ENCODE peak calls at places on chromosomes 12 and 14, in ten cellular contexts. V is AG10803, D is left ventricle myocardium inferior, H is heart left ventricle, M is fibroblast of lung, T is AG04450, O is GM06990, L is cardiac muscle cell, I is retinal pigment epithelial cell, F is lower lobe of right lung. A is an unnamed sample.

GRCh38 chr12:50922820-50923219 is 29.5 kb upstream of the HIGD1C start:
- DNase-seq in V (peak), D (no peak), H (no peak), M (no peak), T (no peak), O (no peak), L (no peak), I (no peak), F (no peak), A (no peak)

GRCh38 chr14:67618617-67619063 is 1.1 kb upstream of the ARG2 start:
- DNase-seq in V (peak), D (no peak), H (no peak), M (peak), T (peak), O (peak), L (peak), I (peak), F (no peak), A (peak)

GRCh38 chr12:43148711-43149110 is 403.3 kb downstream of the ADAMTS20 start:
- DNase-seq in V (no peak), D (no peak), H (no peak), M (no peak), T (no peak), O (no peak), L (no peak), I (no peak), F (no peak), A (no peak)

GRCh38 chr12:65615091-65615490 is 209.2 kb upstream of the HMGA2 start:
- DNase-seq in V (peak), D (no peak), H (no peak), M (peak), T (peak), O (no peak), L (no peak), I (peak), F (no peak), A (no peak)

GRCh38 chr14:55864890-55865655 is 253.1 kb upstream of the PELI2 start:
- DNase-seq in V (no peak), D (no peak), H (no peak), M (no peak), T (no peak), O (no peak), L (no peak), I (no peak), F (no peak), A (peak)

GRCh38 chr12:43332977-43333649 is 218.9 kb downstream of the ADAMTS20 start:
- DNase-seq in V (no peak), D (no peak), H (no peak), M (peak), T (no peak), O (no peak), L (peak), I (peak), F (no peak), A (no peak)

GRCh38 chr14:97602438-97603117 is 805.4 kb downstream of the VRK1 start:
- DNase-seq in V (no peak), D (no peak), H (peak), M (no peak), T (no peak), O (no peak), L (no peak), I (no peak), F (no peak), A (peak)

GRCh38 chr14:70988452-70988851 is 81.2 kb downstream of the PCNX1 start:
- DNase-seq in V (no peak), D (no peak), H (no peak), M (peak), T (no peak), O (no peak), L (no peak), I (no peak), F (no peak), A (no peak)

GRCh38 chr12:55614764-55615163 is 21.9 kb upstream of the OR10P1 start:
- DNase-seq in V (no peak), D (no peak), H (no peak), M (no peak), T (no peak), O (no peak), L (no peak), I (no peak), F (no peak), A (no peak)

GRCh38 chr14:101687756-101688546 is 73.6 kb upstream of the PPP2R5C start:
- DNase-seq in V (no peak), D (no peak), H (no peak), M (no peak), T (no peak), O (no peak), L (no peak), I (no peak), F (no peak), A (no peak)

GRCh38 chr12:87661770-87662402 is 367.3 kb downstream of the C12orf50 start:
- DNase-seq in V (no peak), D (no peak), H (no peak), M (no peak), T (no peak), O (no peak), L (no peak), I (no peak), F (no peak), A (no peak)

GRCh38 chr12:109033239-109034196 is 12.7 kb upstream of the SVOP start:
- DNase-seq in V (no peak), D (no peak), H (no peak), M (no peak), T (no peak), O (no peak), L (no peak), I (no peak), F (no peak), A (no peak)

GRCh38 chr14:76717508-76717907 is 43.8 kb upstream of the VASH1 start:
- DNase-seq in V (no peak), D (no peak), H (no peak), M (no peak), T (no peak), O (no peak), L (no peak), I (no peak), F (no peak), A (no peak)

GRCh38 chr14:54291491-54292191 is 105.2 kb upstream of the CDKN3 start:
- DNase-seq in V (peak), D (no peak), H (no peak), M (peak), T (no peak), O (no peak), L (peak), I (peak), F (no peak), A (no peak)

GRCh38 chr12:117674313-117674712 is 294.5 kb downstream of the KSR2 start:
- DNase-seq in V (no peak), D (no peak), H (no peak), M (peak), T (no peak), O (no peak), L (no peak), I (no peak), F (no peak), A (no peak)

GRCh38 chr12:112153900-112154234 is 28.5 kb downstream of the TRAFD1 start:
- DNase-seq in V (no peak), D (no peak), H (no peak), M (no peak), T (no peak), O (no peak), L (no peak), I (no peak), F (no peak), A (no peak)

GRCh38 chr12:91205791-91206190 is 23.2 kb upstream of the DCN start:
- DNase-seq in V (peak), D (no peak), H (no peak), M (peak), T (no peak), O (no peak), L (no peak), I (no peak), F (no peak), A (no peak)

GRCh38 chr14:52254086-52254485 is 13.4 kb upstream of the PTGDR start:
- DNase-seq in V (no peak), D (no peak), H (no peak), M (no peak), T (no peak), O (no peak), L (no peak), I (no peak), F (no peak), A (no peak)

GRCh38 chr12:11705010-11705409 is 55.5 kb downstream of the ETV6 start:
- DNase-seq in V (peak), D (no peak), H (no peak), M (peak), T (peak), O (no peak), L (no peak), I (no peak), F (no peak), A (no peak)

GRCh38 chr12:109606261-109607028 is 32.9 kb downstream of the MVK start:
- DNase-seq in V (no peak), D (peak), H (no peak), M (no peak), T (no peak), O (no peak), L (peak), I (peak), F (no peak), A (no peak)

GRCh38 chr12:108308432-108308831 is 30.7 kb downstream of the CMKLR1 start:
- DNase-seq in V (peak), D (no peak), H (no peak), M (peak), T (no peak), O (no peak), L (no peak), I (no peak), F (no peak), A (no peak)

GRCh38 chr14:56215180-56215579 is 97.0 kb downstream of the PELI2 start:
- DNase-seq in V (no peak), D (no peak), H (no peak), M (no peak), T (no peak), O (no peak), L (no peak), I (no peak), F (no peak), A (no peak)

GRCh38 chr12:96383991-96384390 is 16.2 kb downstream of the CDK17 start:
- DNase-seq in V (peak), D (no peak), H (no peak), M (peak), T (no peak), O (no peak), L (no peak), I (no peak), F (no peak), A (no peak)

GRCh38 chr12:10842862-10843261 is 6.4 kb downstream of the PRR4 start:
- DNase-seq in V (no peak), D (no peak), H (no peak), M (no peak), T (no peak), O (no peak), L (no peak), I (no peak), F (no peak), A (no peak)

DNA sequence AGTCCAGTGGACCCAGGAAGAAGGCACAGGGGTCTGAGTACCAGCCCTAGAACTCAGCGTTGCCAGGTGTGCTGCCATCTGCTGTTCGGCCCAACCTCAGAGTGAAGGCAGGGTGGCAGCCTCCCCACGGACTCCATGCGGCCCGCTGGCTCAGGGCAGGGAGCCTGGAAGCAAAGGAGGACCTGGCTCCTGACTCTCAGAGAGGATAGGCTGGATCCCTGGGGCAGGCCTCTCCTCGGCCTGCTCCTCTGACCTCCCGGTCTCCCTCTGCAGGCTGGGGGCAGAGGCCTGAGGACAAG is 10.1 kb downstream of the MCRS1 start:
- DNase-seq in V (no peak), D (no peak), H (no peak), M (no peak), T (no peak), O (no peak), L (no peak), I (no peak), F (no peak), A (no peak)
- TF ChIP-seq CTCF in V (peak), D (peak), H (no peak), M (peak), T (peak), O (no peak), L (peak), I (peak), F (no peak), A (no peak)

GRCh38 chr12:14390449-14390848 is 25.0 kb downstream of the ATF7IP start:
- DNase-seq in V (no peak), D (no peak), H (no peak), M (no peak), T (no peak), O (no peak), L (no peak), I (no peak), F (no peak), A (no peak)

GRCh38 chr12:14387472-14387871 is 22.0 kb downstream of the ATF7IP start:
- DNase-seq in V (no peak), D (no peak), H (no peak), M (no peak), T (no peak), O (no peak), L (no peak), I (no peak), F (no peak), A (no peak)

GRCh38 chr12:14394317-14395058 is 29.0 kb downstream of the ATF7IP start:
- DNase-seq in V (peak), D (no peak), H (no peak), M (peak), T (peak), O (peak), L (peak), I (peak), F (no peak), A (peak)

GRCh38 chr12:14393736-14394135 is 28.3 kb downstream of the ATF7IP start:
- DNase-seq in V (no peak), D (no peak), H (no peak), M (peak), T (no peak), O (no peak), L (no peak), I (no peak), F (no peak), A (no peak)

GRCh38 chr12:14390885-14391530 is 25.5 kb downstream of the ATF7IP start:
- DNase-seq in V (no peak), D (no peak), H (no peak), M (no peak), T (no peak), O (no peak), L (no peak), I (no peak), F (no peak), A (no peak)
- H3K4me3 ChIP-seq in V (no peak), D (peak), H (no peak), M (no peak), T (no peak), O (no peak), L (no peak), I (no peak), F (no peak), A (no peak)

GRCh38 chr12:54444202-54444601 is 25.1 kb upstream of the ITGA5 start:
- DNase-seq in V (no peak), D (no peak), H (no peak), M (no peak), T (no peak), O (no peak), L (no peak), I (no peak), F (no peak), A (no peak)
- TF ChIP-seq CTCF in V (no peak), D (no peak), H (no peak), M (no peak), T (no peak), O (no peak), L (no peak), I (no peak), F (no peak), A (no peak)

GRCh38 chr12:132447327-132447720 is 42.6 kb upstream of the FBRSL1 start:
- DNase-seq in V (no peak), D (no peak), H (peak), M (no peak), T (no peak), O (no peak), L (no peak), I (no peak), F (no peak), A (no peak)

GRCh38 chr12:132445884-132446471 is 44.0 kb upstream of the FBRSL1 start:
- DNase-seq in V (peak), D (peak), H (peak), M (peak), T (peak), O (no peak), L (no peak), I (no peak), F (peak), A (peak)

GRCh38 chr12:132446535-132447326 is 43.2 kb upstream of the FBRSL1 start:
- DNase-seq in V (no peak), D (no peak), H (no peak), M (no peak), T (no peak), O (no peak), L (no peak), I (no peak), F (no peak), A (no peak)

GRCh38 chr12:132444283-132444682 is 45.7 kb upstream of the FBRSL1 start:
- DNase-seq in V (no peak), D (no peak), H (peak), M (no peak), T (no peak), O (no peak), L (no peak), I (no peak), F (no peak), A (no peak)

DNA sequence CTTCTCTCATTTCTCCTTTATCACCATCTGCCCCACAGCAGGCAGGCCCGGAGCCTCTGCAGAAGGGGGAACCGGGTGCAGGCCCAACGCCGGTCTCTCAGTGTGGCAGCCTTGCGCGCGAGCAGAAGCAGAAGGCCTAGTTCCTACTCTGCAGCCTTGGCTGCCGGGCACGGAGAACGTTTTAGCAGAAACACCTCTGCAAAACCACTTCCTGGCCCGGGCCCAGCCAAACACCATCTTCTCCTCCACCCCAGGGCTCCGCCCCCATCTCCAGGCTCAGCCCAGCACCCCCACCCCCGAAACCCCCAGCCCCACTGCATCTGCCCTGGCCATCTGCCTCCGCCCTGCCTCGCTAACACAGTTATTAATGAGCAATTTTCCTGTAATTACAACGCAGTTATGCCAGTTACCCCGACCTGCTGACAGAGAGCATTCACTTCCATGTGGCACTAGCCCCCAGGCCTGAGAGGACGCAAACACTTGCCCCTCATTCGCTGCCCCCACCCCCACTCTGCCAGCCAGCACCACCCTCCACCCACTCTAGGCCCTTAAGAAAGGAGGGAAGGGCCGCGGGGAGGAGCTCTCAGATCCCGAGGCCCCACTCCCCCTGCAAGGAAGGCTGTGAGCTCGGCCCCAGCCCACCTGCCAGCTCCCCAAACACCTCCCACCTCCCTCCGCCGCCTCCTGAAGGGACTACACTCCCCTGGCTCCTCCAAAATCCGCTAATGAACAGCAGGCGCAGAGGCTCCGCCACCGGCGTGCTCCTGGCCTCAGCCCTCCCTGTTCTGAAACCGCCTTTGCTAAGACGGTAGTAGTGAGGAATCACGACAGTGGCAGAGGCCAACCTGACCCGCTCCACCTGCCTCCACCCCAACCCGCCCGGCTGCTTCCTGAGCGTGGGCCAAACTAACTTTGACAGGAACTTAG is 44.7 kb upstream of the FBRSL1 start:
- DNase-seq in V (no peak), D (peak), H (peak), M (no peak), T (no peak), O (peak), L (no peak), I (no peak), F (peak), A (peak)
- H3K4me3 ChIP-seq in V (peak), D (peak), H (no peak), M (peak), T (peak), O (no peak), L (no peak), I (peak), F (peak), A (no peak)

GRCh38 chr12:80313184-80313583 is 130.9 kb upstream of the PTPRQ start:
- DNase-seq in V (no peak), D (no peak), H (no peak), M (no peak), T (no peak), O (no peak), L (no peak), I (no peak), F (no peak), A (no peak)
- TF ChIP-seq CTCF in V (peak), D (no peak), H (peak), M (peak), T (no peak), O (no peak), L (no peak), I (no peak), F (no peak), A (no peak)